ENCODE peak calls at places on chromosomes 12 and 14, in five cellular contexts. One of them, this sample, is unnamed.

GRCh38 chr14:31921741-31922140 is 155.4 kb upstream of the ARHGAP5 start:
- DNase-seq in HepG2: no peak
- DNase-seq in IMR-90: no peak
- DNase-seq in A549: no peak
- DNase-seq in K562: no peak
- DNase-seq in this sample: no peak

GRCh38 chr12:11719678-11720099 is 70.2 kb downstream of the ETV6 start:
- DNase-seq in HepG2: no peak
- DNase-seq in IMR-90: peak; percentile 98
- DNase-seq in K562: peak; percentile 8
- DNase-seq in A549: no peak
- DNase-seq in this sample: peak; percentile 36

GRCh38 chr12:110105961-110106540 is 18.1 kb upstream of the IFT81 start:
- DNase-seq in K562: no peak
- DNase-seq in HepG2: no peak
- DNase-seq in IMR-90: no peak
- DNase-seq in A549: no peak
- DNase-seq in this sample: no peak

GRCh38 chr14:99684356-99684952 is 356 bp downstream of the CYP46A1 start:
- DNase-seq in HepG2: no peak
- DNase-seq in K562: no peak
- DNase-seq in IMR-90: peak; percentile 8
- DNase-seq in A549: no peak
- DNase-seq in this sample: no peak

GRCh38 chr12:43338848-43339526 is 213.0 kb downstream of the ADAMTS20 start:
- DNase-seq in HepG2: peak; percentile 2
- DNase-seq in IMR-90: peak; percentile 76
- DNase-seq in K562: peak; percentile 4
- DNase-seq in A549: peak; percentile 24
- DNase-seq in this sample: peak; percentile 2

GRCh38 chr12:71439362-71439612 is 311 bp upstream of the LGR5 start:
- DNase-seq in A549: no peak
- DNase-seq in IMR-90: no peak
- DNase-seq in HepG2: no peak
- DNase-seq in K562: no peak
- DNase-seq in this sample: no peak

GRCh38 chr14:68487805-68488590 is 304.9 kb downstream of the ZFP36L1 start:
- DNase-seq in HepG2: no peak
- DNase-seq in A549: peak; percentile 66
- DNase-seq in K562: peak; percentile 30
- DNase-seq in IMR-90: peak; percentile 56
- DNase-seq in this sample: no peak

GRCh38 chr12:98296462-98297079 is 218.8 kb upstream of the TMPO start:
- DNase-seq in K562: no peak
- DNase-seq in HepG2: no peak
- DNase-seq in A549: no peak
- DNase-seq in IMR-90: no peak
- DNase-seq in this sample: peak; percentile 60

GRCh38 chr14:103520657-103521437 is 1.8 kb downstream of the CKB start:
- DNase-seq in IMR-90: peak; percentile 40
- DNase-seq in HepG2: no peak
- DNase-seq in K562: peak; percentile 88
- DNase-seq in A549: peak; percentile 81
- DNase-seq in this sample: no peak

GRCh38 chr14:68232643-68233055 is 413.1 kb downstream of the RAD51B start:
- DNase-seq in A549: peak; percentile 98
- DNase-seq in HepG2: peak; percentile 67
- DNase-seq in K562: peak; percentile 41
- DNase-seq in IMR-90: peak; percentile 99
- DNase-seq in this sample: no peak

GRCh38 chr12:62737201-62737600 is 197.7 kb downstream of the PPM1H start:
- DNase-seq in K562: no peak
- DNase-seq in A549: no peak
- DNase-seq in IMR-90: no peak
- DNase-seq in HepG2: no peak
- DNase-seq in this sample: no peak

GRCh38 chr14:64303471-64303917 is 9.3 kb upstream of the ESR2 start:
- DNase-seq in K562: peak; percentile 48
- DNase-seq in IMR-90: peak; percentile 68
- DNase-seq in A549: peak; percentile 64
- DNase-seq in HepG2: peak; percentile 63
- DNase-seq in this sample: peak; percentile 36

GRCh38 chr12:123907726-123908476 is 64.7 kb downstream of the CCDC92 start:
- DNase-seq in A549: no peak
- DNase-seq in HepG2: no peak
- DNase-seq in IMR-90: no peak
- DNase-seq in K562: peak; percentile 18
- DNase-seq in this sample: no peak

GRCh38 chr12:106247731-106248176 is at the start of gene CKAP4:
- DNase-seq in K562: no peak
- DNase-seq in IMR-90: peak; percentile 82
- DNase-seq in HepG2: peak; percentile 30
- DNase-seq in A549: peak; percentile 74
- DNase-seq in this sample: no peak

GRCh38 chr12:41034686-41035085 is 153.4 kb upstream of the PDZRN4 start:
- DNase-seq in K562: no peak
- DNase-seq in IMR-90: peak; percentile 16
- DNase-seq in HepG2: no peak
- DNase-seq in A549: no peak
- DNase-seq in this sample: no peak

GRCh38 chr14:64947710-64948611 is 5.4 kb upstream of the GPX2 start:
- DNase-seq in HepG2: peak; percentile 85
- DNase-seq in K562: no peak
- DNase-seq in IMR-90: no peak
- DNase-seq in A549: no peak
- DNase-seq in this sample: no peak

GRCh38 chr12:89693639-89694202 is 14.9 kb downstream of the ATP2B1 start:
- DNase-seq in A549: no peak
- DNase-seq in HepG2: no peak
- DNase-seq in K562: no peak
- DNase-seq in IMR-90: no peak
- DNase-seq in this sample: no peak

GRCh38 chr14:81009339-81009738 is 53.9 kb downstream of the TSHR start:
- DNase-seq in K562: peak; percentile 13
- DNase-seq in A549: no peak
- DNase-seq in HepG2: no peak
- DNase-seq in IMR-90: no peak
- DNase-seq in this sample: no peak

GRCh38 chr12:54215990-54216579 is 27.3 kb upstream of the SMUG1 start:
- DNase-seq in HepG2: no peak
- DNase-seq in IMR-90: no peak
- DNase-seq in K562: peak; percentile 77
- DNase-seq in A549: peak; percentile 44
- DNase-seq in this sample: peak; percentile 58

GRCh38 chr14:52032196-52032865 is 36.5 kb downstream of the NID2 start:
- DNase-seq in K562: no peak
- DNase-seq in IMR-90: no peak
- DNase-seq in A549: no peak
- DNase-seq in HepG2: no peak
- DNase-seq in this sample: no peak

GRCh38 chr12:102067574-102068258 is 5.9 kb upstream of the WASHC3 start:
- DNase-seq in K562: no peak
- DNase-seq in HepG2: no peak
- DNase-seq in IMR-90: peak; percentile 36
- DNase-seq in A549: no peak
- DNase-seq in this sample: no peak

GRCh38 chr14:68564236-68564825 is 228.5 kb downstream of the ZFP36L1 start:
- DNase-seq in K562: no peak
- DNase-seq in IMR-90: no peak
- DNase-seq in HepG2: no peak
- DNase-seq in A549: no peak
- DNase-seq in this sample: no peak

GRCh38 chr12:92942905-92943304 is 13.8 kb upstream of the EEA1 start:
- DNase-seq in HepG2: no peak
- DNase-seq in IMR-90: peak; percentile 84
- DNase-seq in K562: no peak
- DNase-seq in A549: no peak
- DNase-seq in this sample: no peak

GRCh38 chr14:63179383-63179782 is 24.9 kb upstream of the RHOJ start:
- DNase-seq in IMR-90: no peak
- DNase-seq in K562: no peak
- DNase-seq in HepG2: no peak
- DNase-seq in A549: no peak
- DNase-seq in this sample: no peak

GRCh38 chr12:32106153-32106516 is 512 bp upstream of the BICD1 start:
- DNase-seq in IMR-90: no peak
- DNase-seq in K562: no peak
- DNase-seq in HepG2: no peak
- DNase-seq in A549: no peak
- DNase-seq in this sample: no peak

GRCh38 chr14:77301103-77301502 is 19.6 kb downstream of the POMT2 start:
- DNase-seq in K562: peak; percentile 78
- DNase-seq in HepG2: peak; percentile 75
- DNase-seq in A549: peak; percentile 89
- DNase-seq in IMR-90: peak; percentile 85
- DNase-seq in this sample: peak; percentile 83

GRCh38 chr12:116910645-116911449 is at the start of gene FBXW8:
- DNase-seq in A549: peak; percentile 86
- DNase-seq in HepG2: peak; percentile 61
- DNase-seq in IMR-90: peak; percentile 66
- DNase-seq in K562: peak; percentile 87
- DNase-seq in this sample: no peak

GRCh38 chr12:45415393-45415817 is 199.5 kb downstream of the ANO6 start:
- DNase-seq in K562: peak; percentile 56
- DNase-seq in HepG2: peak; percentile 2
- DNase-seq in IMR-90: peak; percentile 100
- DNase-seq in A549: peak; percentile 89
- DNase-seq in this sample: no peak

GRCh38 chr12:123134265-123134664 is 16.6 kb downstream of the PITPNM2 start:
- DNase-seq in K562: no peak
- DNase-seq in HepG2: no peak
- DNase-seq in IMR-90: no peak
- DNase-seq in A549: no peak
- DNase-seq in this sample: no peak

GRCh38 chr12:31011746-31012567 is 61.7 kb upstream of the DDX11 start:
- DNase-seq in IMR-90: no peak
- DNase-seq in A549: no peak
- DNase-seq in K562: peak; percentile 37
- DNase-seq in HepG2: no peak
- DNase-seq in this sample: no peak

GRCh38 chr12:52575948-52576347 is 2.3 kb upstream of the KRT74 start:
- DNase-seq in HepG2: no peak
- DNase-seq in A549: no peak
- DNase-seq in IMR-90: no peak
- DNase-seq in K562: no peak
- DNase-seq in this sample: no peak

GRCh38 chr12:114612062-114612461 is 71.9 kb downstream of the TBX3 start:
- DNase-seq in HepG2: no peak
- DNase-seq in IMR-90: no peak
- DNase-seq in A549: peak; percentile 22
- DNase-seq in K562: no peak
- DNase-seq in this sample: no peak

GRCh38 chr12:90859591-90859990 is 95.4 kb downstream of the CCER1 start:
- DNase-seq in HepG2: peak; percentile 22
- DNase-seq in K562: no peak
- DNase-seq in A549: no peak
- DNase-seq in IMR-90: no peak
- DNase-seq in this sample: no peak

GRCh38 chr12:48998497-48999353 is 450 bp downstream of the DDN start:
- DNase-seq in IMR-90: peak; percentile 30
- DNase-seq in K562: peak; percentile 36
- DNase-seq in A549: peak; percentile 60
- DNase-seq in HepG2: no peak
- DNase-seq in this sample: peak; percentile 82

GRCh38 chr14:68781161-68782021 is 11.5 kb downstream of the ZFP36L1 start:
- DNase-seq in K562: peak; percentile 77
- DNase-seq in A549: no peak
- DNase-seq in HepG2: no peak
- DNase-seq in IMR-90: no peak
- DNase-seq in this sample: no peak

GRCh38 chr14:61519106-61519505 is 176.2 kb upstream of the HIF1A start:
- DNase-seq in IMR-90: no peak
- DNase-seq in HepG2: no peak
- DNase-seq in A549: no peak
- DNase-seq in K562: no peak
- DNase-seq in this sample: no peak

GRCh38 chr12:60230103-60230502 is 634.3 kb downstream of the SLC16A7 start:
- DNase-seq in HepG2: no peak
- DNase-seq in K562: no peak
- DNase-seq in A549: no peak
- DNase-seq in IMR-90: peak; percentile 59
- DNase-seq in this sample: no peak

GRCh38 chr12:12893438-12893837 is 2.1 kb downstream of the GPRC5A start:
- DNase-seq in HepG2: no peak
- DNase-seq in IMR-90: no peak
- DNase-seq in K562: no peak
- DNase-seq in A549: no peak
- DNase-seq in this sample: no peak

GRCh38 chr12:3071710-3072109 is 5.5 kb upstream of the TSPAN9 start:
- DNase-seq in A549: no peak
- DNase-seq in K562: no peak
- DNase-seq in IMR-90: no peak
- DNase-seq in HepG2: no peak
- DNase-seq in this sample: no peak
- TF ChIP-seq MAFK in A549: no peak
- TF ChIP-seq MAFK in K562: no peak
- TF ChIP-seq MAFK in IMR-90: no peak
- TF ChIP-seq MAFK in HepG2: no peak
- TF ChIP-seq MAFK in this sample: no peak

GRCh38 chr12:10397311-10397710 is 7.5 kb upstream of the KLRK1 start:
- DNase-seq in IMR-90: no peak
- DNase-seq in A549: no peak
- DNase-seq in K562: no peak
- DNase-seq in HepG2: no peak
- DNase-seq in this sample: no peak

GRCh38 chr12:10395390-10395998 is 5.7 kb upstream of the KLRK1 start:
- DNase-seq in HepG2: peak; percentile 85
- DNase-seq in A549: peak; percentile 91
- DNase-seq in IMR-90: peak; percentile 71
- DNase-seq in K562: no peak
- DNase-seq in this sample: no peak

GRCh38 chr12:10392394-10392930 is 2.6 kb upstream of the KLRK1 start:
- DNase-seq in A549: peak; percentile 69
- DNase-seq in K562: peak; percentile 52
- DNase-seq in HepG2: no peak
- DNase-seq in IMR-90: peak; percentile 67
- DNase-seq in this sample: no peak

GRCh38 chr12:10389941-10390340 is at the start of gene KLRK1:
- DNase-seq in IMR-90: no peak
- DNase-seq in K562: no peak
- DNase-seq in HepG2: no peak
- DNase-seq in A549: no peak
- DNase-seq in this sample: no peak

GRCh38 chr12:10393291-10393690 is 3.5 kb upstream of the KLRK1 start:
- DNase-seq in IMR-90: no peak
- DNase-seq in K562: no peak
- DNase-seq in A549: no peak
- DNase-seq in HepG2: no peak
- DNase-seq in this sample: no peak
- TF ChIP-seq MAFK in IMR-90: no peak
- TF ChIP-seq MAFK in K562: no peak
- TF ChIP-seq MAFK in A549: no peak
- TF ChIP-seq MAFK in HepG2: no peak
- TF ChIP-seq MAFK in this sample: no peak

GRCh38 chr12:76030378-76031080 is 1.0 kb downstream of the PHLDA1 start:
- DNase-seq in K562: no peak
- DNase-seq in HepG2: no peak
- DNase-seq in IMR-90: peak; percentile 52
- DNase-seq in A549: peak; percentile 70
- DNase-seq in this sample: no peak
- TF ChIP-seq MAFK in K562: no peak
- TF ChIP-seq MAFK in HepG2: no peak
- TF ChIP-seq MAFK in IMR-90: no peak
- TF ChIP-seq MAFK in A549: no peak
- TF ChIP-seq MAFK in this sample: no peak

GRCh38 chr14:75489480-75489837 is 32.8 kb upstream of the BATF start:
- DNase-seq in IMR-90: no peak
- DNase-seq in K562: no peak
- DNase-seq in A549: no peak
- DNase-seq in HepG2: no peak
- DNase-seq in this sample: no peak
- TF ChIP-seq MAFK in IMR-90: no peak
- TF ChIP-seq MAFK in K562: no peak
- TF ChIP-seq MAFK in A549: no peak
- TF ChIP-seq MAFK in HepG2: no peak
- TF ChIP-seq MAFK in this sample: no peak